ENCODE peak calls at places on chromosomes 12 and 14, in four cellular contexts. P is K562, C is GM12878, J is HepG2. O is an unnamed sample.

GRCh38 chr14:34174973-34175372 is 224.1 kb upstream of the EGLN3 start:
- DNase-seq in P (no peak), C (no peak), J (no peak), O (no peak)

GRCh38 chr14:91063119-91063518 is 2.7 kb upstream of the RPS6KA5 start:
- DNase-seq in P (peak), C (peak), J (peak), O (no peak)

GRCh38 chr14:105317546-105317945 is 3.0 kb downstream of the PACS2 start:
- DNase-seq in P (no peak), C (no peak), J (no peak), O (peak)

GRCh38 chr12:96810057-96810456 is 97.0 kb upstream of the NEDD1 start:
- DNase-seq in P (no peak), C (no peak), J (no peak), O (no peak)

GRCh38 chr12:6016756-6017155 is 71.7 kb upstream of the ANO2 start:
- DNase-seq in P (no peak), C (no peak), J (no peak), O (no peak)

GRCh38 chr12:103677341-103677740 is 90.3 kb downstream of the STAB2 start:
- DNase-seq in P (no peak), C (no peak), J (no peak), O (no peak)

GRCh38 chr14:103195828-103196615 is 72.8 kb downstream of the TNFAIP2 start:
- DNase-seq in P (no peak), C (no peak), J (no peak), O (no peak)

GRCh38 chr14:72476657-72477499 is 417.0 kb downstream of the DPF3 start:
- DNase-seq in P (no peak), C (peak), J (no peak), O (no peak)

GRCh38 chr12:108519558-108519957 is 4.5 kb downstream of the FICD start:
- DNase-seq in P (peak), C (no peak), J (no peak), O (peak)

GRCh38 chr14:35534130-35534883 is at the start of gene INSM2:
- DNase-seq in P (peak), C (no peak), J (no peak), O (no peak)

GRCh38 chr12:88298761-88299242 is 156.7 kb downstream of the TMTC3 start:
- DNase-seq in P (no peak), C (peak), J (no peak), O (no peak)

GRCh38 chr12:52551466-52551865 is 1.5 kb downstream of the KRT71 start:
- DNase-seq in P (no peak), C (no peak), J (no peak), O (no peak)

GRCh38 chr12:39048395-39048794 is 143.0 kb upstream of the CPNE8 start:
- DNase-seq in P (no peak), C (no peak), J (no peak), O (peak)

GRCh38 chr12:3544296-3544965 is 53.4 kb downstream of the PRMT8 start:
- DNase-seq in P (no peak), C (no peak), J (peak), O (no peak)

GRCh38 chr14:27672047-27672446 is 1074.2 kb upstream of the NOVA1 start:
- DNase-seq in P (no peak), C (no peak), J (no peak), O (no peak)

GRCh38 chr14:105854600-105855245 is 328.3 kb downstream of the TMEM121 start:
- DNase-seq in P (no peak), C (no peak), J (no peak), O (no peak)

GRCh38 chr12:53308276-53308675 is 8.8 kb downstream of the MYG1 start:
- DNase-seq in P (no peak), C (no peak), J (no peak), O (no peak)

GRCh38 chr14:94389731-94390371 is 1.4 kb upstream of the SERPINA1 start:
- DNase-seq in P (no peak), C (no peak), J (no peak), O (no peak)

GRCh38 chr12:4978737-4979136 is 64.9 kb upstream of the KCNA5 start:
- DNase-seq in P (no peak), C (no peak), J (no peak), O (no peak)

GRCh38 chr14:35482994-35483515 is 50.9 kb upstream of the INSM2 start:
- DNase-seq in P (no peak), C (no peak), J (no peak), O (no peak)

GRCh38 chr14:54366726-54367707 is 29.8 kb upstream of the CDKN3 start:
- DNase-seq in P (peak), C (no peak), J (peak), O (peak)

GRCh38 chr12:6644903-6645302 is 2.3 kb downstream of the ACRBP start:
- DNase-seq in P (no peak), C (no peak), J (no peak), O (peak)

GRCh38 chr14:51294951-51295350 is 54.9 kb downstream of the TMX1 start:
- DNase-seq in P (no peak), C (no peak), J (no peak), O (peak)

GRCh38 chr14:52013984-52014600 is 24.7 kb downstream of the RTRAF start:
- DNase-seq in P (peak), C (no peak), J (no peak), O (peak)

GRCh38 chr12:67969134-67969782 is 20.0 kb upstream of the IFNG-AS1 start:
- DNase-seq in P (no peak), C (no peak), J (no peak), O (no peak)

GRCh38 chr12:48817957-48818830 is at the start of gene CACNB3:
- DNase-seq in P (peak), C (no peak), J (no peak), O (peak)

GRCh38 chr14:35161231-35161630 is 38.9 kb downstream of the PRORP start:
- DNase-seq in P (no peak), C (no peak), J (no peak), O (no peak)

GRCh38 chr12:132393245-132393795 is 63.9 kb upstream of the GALNT9 start:
- DNase-seq in P (peak), C (no peak), J (peak), O (no peak)

GRCh38 chr12:112170376-112170775 is 45.0 kb downstream of the TRAFD1 start:
- DNase-seq in P (peak), C (no peak), J (no peak), O (peak)

GRCh38 chr12:131801254-131801866 is 26.8 kb upstream of the MMP17 start:
- DNase-seq in P (no peak), C (no peak), J (no peak), O (no peak)

GRCh38 chr12:71731439-71732356 is 23.0 kb upstream of the RAB21 start:
- DNase-seq in P (peak), C (no peak), J (peak), O (no peak)

GRCh38 chr12:2644678-2645405 is 149.9 kb upstream of the FKBP4 start:
- DNase-seq in P (no peak), C (no peak), J (no peak), O (no peak)

GRCh38 chr12:106582661-106583577 is at the start of gene RFX4:
- DNase-seq in P (no peak), C (no peak), J (no peak), O (peak)

GRCh38 chr12:59322473-59322872 is 273.4 kb upstream of the SLC16A7 start:
- DNase-seq in P (no peak), C (no peak), J (no peak), O (no peak)

GRCh38 chr12:15631007-15631715 is 158.0 kb downstream of the EPS8 start:
- DNase-seq in P (no peak), C (no peak), J (no peak), O (no peak)

GRCh38 chr12:124010687-124011086 is 37.7 kb downstream of the ZNF664 start:
- DNase-seq in P (no peak), C (no peak), J (no peak), O (no peak)

GRCh38 chr14:53896773-53897172 is 59.9 kb downstream of the BMP4 start:
- DNase-seq in P (no peak), C (no peak), J (no peak), O (no peak)

GRCh38 chr14:86088156-86088555 is 558.2 kb downstream of the FLRT2 start:
- DNase-seq in P (no peak), C (no peak), J (no peak), O (no peak)

GRCh38 chr14:86091811-86092210 is 561.9 kb downstream of the FLRT2 start:
- DNase-seq in P (no peak), C (no peak), J (no peak), O (no peak)

GRCh38 chr14:86086962-86087361 is 557.0 kb downstream of the FLRT2 start:
- DNase-seq in P (no peak), C (no peak), J (no peak), O (no peak)

GRCh38 chr14:86087377-86087776 is 557.4 kb downstream of the FLRT2 start:
- DNase-seq in P (no peak), C (no peak), J (no peak), O (no peak)
- H2AFZ ChIP-seq in P (no peak), C (no peak), J (no peak), O (no peak)

GRCh38 chr14:58878740-58879139 is 241.0 kb downstream of the DACT1 start:
- DNase-seq in P (no peak), C (no peak), J (no peak), O (no peak)
- TF ChIP-seq FOXM1 in P (no peak), C (no peak), J (no peak), O (no peak)

DNA sequence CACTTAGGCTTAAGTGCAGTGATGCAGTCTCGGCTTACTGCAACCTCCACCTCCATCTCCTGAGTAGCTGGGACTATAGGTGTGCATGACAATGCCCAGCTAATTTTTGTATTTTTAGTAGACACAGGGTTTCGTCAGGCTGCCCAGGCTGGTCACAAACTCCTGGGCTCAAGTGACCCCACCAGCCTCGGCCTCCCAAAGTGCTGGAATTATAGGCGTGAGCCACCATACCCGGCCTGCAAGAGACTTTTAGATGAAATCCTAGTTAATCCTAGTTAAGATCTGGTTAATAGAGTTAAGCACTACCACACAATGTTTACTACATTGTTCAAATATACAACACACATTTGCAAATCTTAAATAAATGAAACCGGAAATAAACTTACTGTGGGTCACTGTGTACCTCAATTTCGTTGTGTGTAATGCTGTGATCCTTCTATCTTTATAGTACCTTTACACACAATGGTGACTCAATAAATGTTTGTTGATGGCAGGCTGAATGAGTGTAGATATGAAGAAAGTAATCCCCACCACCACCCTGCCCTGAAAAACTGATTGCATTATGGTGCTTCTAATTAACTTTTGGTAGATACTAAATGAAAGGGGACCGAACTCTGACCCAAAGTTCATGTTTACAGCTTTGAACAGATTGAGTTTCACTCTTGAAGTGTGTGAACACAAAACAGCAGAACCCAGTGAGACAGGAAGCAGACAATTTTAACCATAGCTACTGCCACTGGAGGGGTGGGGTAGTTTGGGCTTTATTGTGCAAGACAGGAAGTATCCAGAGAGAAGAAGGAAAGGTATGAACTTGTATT is 196.7 kb upstream of the AMIGO2 start:
- DNase-seq in P (peak), C (peak), J (peak), O (no peak)
- H2AFZ ChIP-seq in P (peak), C (no peak), J (peak), O (peak)

DNA sequence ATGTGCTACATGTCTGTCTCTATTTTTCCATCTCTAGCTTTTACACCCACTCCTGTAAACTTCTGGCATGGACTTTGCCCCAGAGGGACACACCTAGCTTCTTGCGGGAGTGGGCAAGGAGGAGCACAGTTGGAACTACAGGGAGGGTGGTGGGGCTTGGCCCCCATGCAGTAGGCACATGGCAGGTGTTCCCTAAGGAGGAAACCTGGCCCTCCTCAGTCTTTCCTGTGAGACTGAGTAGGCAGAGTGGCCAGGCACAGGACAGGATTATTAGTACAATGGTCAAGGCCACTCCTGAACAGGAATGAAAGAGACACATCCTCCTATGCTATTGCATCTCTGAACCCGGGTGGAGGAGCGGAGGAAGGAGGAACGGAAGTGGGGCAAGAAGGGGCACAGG is 882 bp downstream of the MYO1A start:
- DNase-seq in P (no peak), C (no peak), J (peak), O (no peak)
- TF ChIP-seq FOXM1 in P (no peak), C (no peak), J (no peak), O (no peak)

GRCh38 chr12:69468237-69469026 is 1.8 kb upstream of the FRS2 start:
- DNase-seq in P (no peak), C (no peak), J (no peak), O (no peak)
- H2AFZ ChIP-seq in P (no peak), C (no peak), J (peak), O (peak)

DNA sequence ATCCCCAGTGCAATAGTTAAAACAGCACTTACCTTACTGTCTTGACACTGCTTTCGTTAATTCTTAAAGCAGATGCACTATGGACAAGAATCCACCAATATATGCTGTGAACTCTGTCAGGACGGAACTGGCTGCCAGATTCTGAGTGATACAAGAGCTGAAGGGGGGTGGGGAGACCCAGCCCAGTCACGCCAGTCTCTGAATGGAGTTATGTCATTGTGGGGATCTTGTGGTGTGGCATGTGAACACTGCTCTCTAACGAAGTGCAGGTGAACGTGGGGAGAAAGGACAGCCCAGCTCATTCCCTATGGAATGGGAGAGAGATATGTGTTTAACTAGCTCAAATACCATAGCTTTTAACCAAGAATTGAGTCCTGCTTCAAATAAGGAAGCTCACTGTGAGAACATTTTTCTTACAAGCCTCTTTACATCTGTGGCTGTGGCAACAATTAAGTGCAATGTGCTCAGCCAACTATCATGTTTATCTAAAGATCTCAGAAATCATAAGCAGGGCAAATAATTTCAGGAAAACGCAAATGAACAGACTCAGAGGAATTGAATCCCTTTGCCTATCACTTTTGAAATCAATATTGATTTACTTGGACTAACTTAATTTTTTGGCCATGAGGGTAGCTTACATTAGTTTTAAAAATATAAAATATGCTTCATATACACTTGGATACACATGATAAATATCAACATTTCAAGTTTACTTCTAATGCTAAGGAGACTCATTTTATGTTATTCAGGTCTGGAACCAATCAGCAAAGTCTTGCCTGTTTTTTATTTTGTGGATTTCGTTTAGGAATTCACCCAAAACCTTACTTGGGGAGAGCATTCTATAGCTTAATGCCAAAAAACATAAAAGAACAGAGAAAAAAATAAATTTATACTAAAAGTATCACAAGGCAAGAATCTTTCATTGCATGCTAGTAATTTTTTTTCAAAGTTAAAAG is at the start of gene LUM:
- DNase-seq in P (no peak), C (no peak), J (no peak), O (peak)
- TF ChIP-seq FOXM1 in P (no peak), C (no peak), J (no peak), O (no peak)